ENCODE peak calls at places on chromosomes 2 and 18, in six cellular contexts. One of them, this sample, is unnamed. For H3K36me3, the result is how much of the 10 kb centered on the place peaks cover.

GRCh38 chr2:169200756-169201155 is 131.4 kb downstream of the DHRS9 start:
- DNase-seq in PC-3: no peak
- DNase-seq in MM.1S: no peak
- DNase-seq in SK-N-SH: no peak
- DNase-seq in HCT116: no peak
- DNase-seq in GM23248: no peak
- DNase-seq in this sample: no peak

GRCh38 chr2:196635156-196635555 is 4.4 kb upstream of the CCDC150 start:
- DNase-seq in MM.1S: no peak
- DNase-seq in PC-3: no peak
- DNase-seq in GM23248: peak
- DNase-seq in SK-N-SH: no peak
- DNase-seq in HCT116: no peak
- DNase-seq in this sample: no peak

GRCh38 chr18:11994708-11995444 is 13.6 kb downstream of the IMPA2 start:
- DNase-seq in PC-3: peak
- DNase-seq in HCT116: no peak
- DNase-seq in SK-N-SH: no peak
- DNase-seq in GM23248: peak
- DNase-seq in MM.1S: no peak
- DNase-seq in this sample: peak

GRCh38 chr18:69785466-69785865 is 162.2 kb downstream of the CD226 start:
- DNase-seq in HCT116: no peak
- DNase-seq in SK-N-SH: no peak
- DNase-seq in PC-3: no peak
- DNase-seq in MM.1S: no peak
- DNase-seq in GM23248: peak
- DNase-seq in this sample: no peak

GRCh38 chr2:182058056-182058455 is 72.4 kb downstream of the PPP1R1C start:
- DNase-seq in MM.1S: no peak
- DNase-seq in GM23248: no peak
- DNase-seq in HCT116: no peak
- DNase-seq in SK-N-SH: no peak
- DNase-seq in PC-3: no peak
- DNase-seq in this sample: no peak

GRCh38 chr2:189394525-189394924 is 46.7 kb upstream of the WDR75 start:
- DNase-seq in PC-3: no peak
- DNase-seq in MM.1S: no peak
- DNase-seq in GM23248: no peak
- DNase-seq in HCT116: no peak
- DNase-seq in SK-N-SH: no peak
- DNase-seq in this sample: no peak

GRCh38 chr18:45687617-45688016 is 36.4 kb upstream of the SLC14A1 start:
- DNase-seq in PC-3: no peak
- DNase-seq in HCT116: no peak
- DNase-seq in GM23248: peak
- DNase-seq in MM.1S: peak
- DNase-seq in SK-N-SH: no peak
- DNase-seq in this sample: no peak

GRCh38 chr2:96404446-96405373 is 69.1 kb downstream of the NCAPH start:
- DNase-seq in GM23248: peak
- DNase-seq in PC-3: peak
- DNase-seq in SK-N-SH: no peak
- DNase-seq in MM.1S: no peak
- DNase-seq in HCT116: no peak
- DNase-seq in this sample: no peak

GRCh38 chr2:237563816-237564215 is 2.6 kb upstream of the PRLH start:
- DNase-seq in SK-N-SH: no peak
- DNase-seq in GM23248: peak
- DNase-seq in HCT116: no peak
- DNase-seq in MM.1S: no peak
- DNase-seq in PC-3: no peak
- DNase-seq in this sample: peak

GRCh38 chr2:73972846-73973245 is 11.9 kb upstream of the TET3 start:
- DNase-seq in PC-3: no peak
- DNase-seq in GM23248: no peak
- DNase-seq in MM.1S: no peak
- DNase-seq in SK-N-SH: no peak
- DNase-seq in HCT116: no peak
- DNase-seq in this sample: no peak

GRCh38 chr2:73640537-73640936 is 1.7 kb downstream of the NAT8 start:
- DNase-seq in MM.1S: no peak
- DNase-seq in PC-3: peak
- DNase-seq in SK-N-SH: no peak
- DNase-seq in GM23248: no peak
- DNase-seq in HCT116: no peak
- DNase-seq in this sample: no peak

GRCh38 chr2:121902171-121902591 is 146.7 kb downstream of the TSN start:
- DNase-seq in HCT116: no peak
- DNase-seq in GM23248: peak
- DNase-seq in MM.1S: no peak
- DNase-seq in SK-N-SH: no peak
- DNase-seq in PC-3: no peak
- DNase-seq in this sample: peak

GRCh38 chr2:104804148-104804890 is 49.6 kb upstream of the POU3F3 start:
- DNase-seq in SK-N-SH: peak
- DNase-seq in MM.1S: no peak
- DNase-seq in GM23248: no peak
- DNase-seq in HCT116: no peak
- DNase-seq in PC-3: no peak
- DNase-seq in this sample: peak

GRCh38 chr2:239691720-239692119 is 290.9 kb upstream of the HDAC4 start:
- DNase-seq in HCT116: no peak
- DNase-seq in SK-N-SH: no peak
- DNase-seq in PC-3: no peak
- DNase-seq in GM23248: no peak
- DNase-seq in MM.1S: no peak
- DNase-seq in this sample: no peak

GRCh38 chr2:160279813-160280465 is 79.9 kb upstream of the ITGB6 start:
- DNase-seq in HCT116: no peak
- DNase-seq in MM.1S: no peak
- DNase-seq in SK-N-SH: no peak
- DNase-seq in PC-3: peak
- DNase-seq in GM23248: peak
- DNase-seq in this sample: no peak

GRCh38 chr2:199405241-199405640 is 52.5 kb downstream of the SATB2 start:
- DNase-seq in MM.1S: no peak
- DNase-seq in HCT116: peak
- DNase-seq in PC-3: peak
- DNase-seq in GM23248: peak
- DNase-seq in SK-N-SH: no peak
- DNase-seq in this sample: peak

GRCh38 chr2:199407421-199407820 is 50.3 kb downstream of the SATB2 start:
- DNase-seq in MM.1S: no peak
- DNase-seq in SK-N-SH: no peak
- DNase-seq in GM23248: no peak
- DNase-seq in PC-3: no peak
- DNase-seq in HCT116: no peak
- DNase-seq in this sample: no peak

GRCh38 chr2:199409705-199410104 is 48.0 kb downstream of the SATB2 start:
- DNase-seq in HCT116: no peak
- DNase-seq in SK-N-SH: no peak
- DNase-seq in GM23248: peak
- DNase-seq in PC-3: peak
- DNase-seq in MM.1S: no peak
- DNase-seq in this sample: no peak

GRCh38 chr2:199414465-199414864 is 43.3 kb downstream of the SATB2 start:
- DNase-seq in PC-3: no peak
- DNase-seq in GM23248: no peak
- DNase-seq in HCT116: no peak
- DNase-seq in SK-N-SH: no peak
- DNase-seq in MM.1S: no peak
- DNase-seq in this sample: no peak

DNA sequence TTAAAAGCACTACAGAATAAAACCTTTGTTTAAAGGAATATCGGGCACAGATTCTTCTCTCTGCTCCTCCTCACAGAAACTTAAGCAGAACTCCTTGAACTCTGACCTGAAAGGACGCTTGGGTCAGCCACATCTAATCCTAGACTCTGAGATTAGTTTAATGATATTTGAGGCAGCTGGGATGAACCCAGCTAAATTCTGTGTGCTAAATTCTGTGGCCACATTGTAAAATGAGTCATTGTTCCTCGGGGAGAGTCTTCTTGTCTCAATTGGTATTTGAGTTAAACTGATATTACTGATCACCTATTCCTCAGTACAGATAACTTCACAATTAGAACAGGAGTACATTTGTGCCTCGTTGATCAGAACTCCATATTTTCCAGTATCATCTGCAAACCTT is 47.6 kb downstream of the SATB2 start:
- DNase-seq in MM.1S: no peak
- DNase-seq in GM23248: peak
- DNase-seq in PC-3: peak
- DNase-seq in HCT116: no peak
- DNase-seq in SK-N-SH: no peak
- DNase-seq in this sample: no peak
- TF ChIP-seq EZH2phosphoT487 in MM.1S: no peak
- TF ChIP-seq EZH2phosphoT487 in GM23248: no peak
- TF ChIP-seq EZH2phosphoT487 in PC-3: no peak
- TF ChIP-seq EZH2phosphoT487 in HCT116: no peak
- TF ChIP-seq EZH2phosphoT487 in SK-N-SH: no peak
- TF ChIP-seq EZH2phosphoT487 in this sample: no peak

DNA sequence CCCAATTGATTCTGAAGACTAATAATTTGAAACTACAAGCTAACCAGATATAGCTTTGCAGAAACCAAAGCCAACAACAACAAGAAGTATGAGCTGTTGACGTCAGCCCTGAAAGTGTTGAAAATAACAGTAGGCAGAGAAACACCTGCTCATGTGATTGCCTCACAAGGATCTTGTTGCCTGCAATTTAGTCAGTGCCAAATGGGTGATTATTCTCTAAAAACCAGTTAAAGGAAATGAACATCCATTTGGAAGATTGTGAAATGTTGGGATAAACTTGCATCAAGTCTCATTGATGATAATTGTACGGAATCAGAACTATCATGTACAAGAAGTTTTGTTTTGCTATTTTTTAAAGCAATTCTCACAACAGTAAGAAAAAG is 2.8 kb downstream of the CYTIP start:
- DNase-seq in GM23248: no peak
- DNase-seq in HCT116: no peak
- DNase-seq in PC-3: no peak
- DNase-seq in MM.1S: peak
- DNase-seq in SK-N-SH: no peak
- DNase-seq in this sample: no peak
- H3K9ac ChIP-seq in GM23248: no peak
- H3K9ac ChIP-seq in HCT116: no peak
- H3K9ac ChIP-seq in PC-3: no peak
- H3K9ac ChIP-seq in MM.1S: peak
- H3K9ac ChIP-seq in SK-N-SH: no peak
- H3K9ac ChIP-seq in this sample: no peak

GRCh38 chr2:241237949-241238371 is 49.5 kb downstream of the ANO7 start:
- DNase-seq in MM.1S: no peak
- DNase-seq in HCT116: no peak
- DNase-seq in SK-N-SH: no peak
- DNase-seq in PC-3: no peak
- DNase-seq in GM23248: no peak
- DNase-seq in this sample: no peak

GRCh38 chr2:241235859-241236593 is 47.5 kb downstream of the ANO7 start:
- DNase-seq in GM23248: no peak
- DNase-seq in PC-3: no peak
- DNase-seq in MM.1S: no peak
- DNase-seq in HCT116: no peak
- DNase-seq in SK-N-SH: no peak
- DNase-seq in this sample: no peak

GRCh38 chr2:241238693-241239198 is 50.3 kb downstream of the ANO7 start:
- DNase-seq in SK-N-SH: no peak
- DNase-seq in MM.1S: no peak
- DNase-seq in GM23248: no peak
- DNase-seq in PC-3: no peak
- DNase-seq in HCT116: no peak
- DNase-seq in this sample: no peak

GRCh38 chr2:241235396-241235795 is 46.9 kb downstream of the ANO7 start:
- DNase-seq in HCT116: no peak
- DNase-seq in GM23248: no peak
- DNase-seq in SK-N-SH: no peak
- DNase-seq in MM.1S: no peak
- DNase-seq in PC-3: no peak
- DNase-seq in this sample: no peak

DNA sequence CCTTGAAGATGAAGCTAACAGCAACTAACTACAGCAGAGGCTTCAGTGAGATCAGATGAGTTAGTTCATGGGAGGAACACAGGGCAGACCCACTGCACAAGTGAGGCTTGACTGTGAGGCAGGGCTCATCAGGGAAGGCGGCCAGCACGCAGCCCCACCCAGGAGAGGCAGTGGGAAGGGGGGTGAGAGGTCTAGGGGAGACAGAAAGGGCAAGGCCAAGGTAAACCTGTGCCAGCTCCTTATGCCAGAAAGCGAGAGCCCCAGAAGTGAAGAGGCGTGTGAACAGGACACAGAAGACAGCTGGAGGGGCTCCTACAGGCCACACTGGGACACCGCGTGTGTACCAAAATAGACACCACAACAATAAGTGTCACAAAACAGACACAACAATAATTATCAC is 48.6 kb downstream of the ANO7 start:
- DNase-seq in HCT116: no peak
- DNase-seq in MM.1S: no peak
- DNase-seq in GM23248: no peak
- DNase-seq in SK-N-SH: no peak
- DNase-seq in PC-3: no peak
- DNase-seq in this sample: no peak
- H3K36me3 ChIP-seq in HCT116: half or more
- H3K36me3 ChIP-seq in MM.1S: under half
- H3K36me3 ChIP-seq in GM23248: half or more
- H3K36me3 ChIP-seq in SK-N-SH: half or more
- H3K36me3 ChIP-seq in PC-3: half or more
- H3K36me3 ChIP-seq in this sample: under half

GRCh38 chr18:49251451-49251850 is 209.0 kb downstream of the DYM start:
- DNase-seq in SK-N-SH: no peak
- DNase-seq in GM23248: no peak
- DNase-seq in HCT116: no peak
- DNase-seq in PC-3: no peak
- DNase-seq in MM.1S: no peak
- DNase-seq in this sample: no peak

GRCh38 chr18:49250819-49251388 is 209.5 kb downstream of the DYM start:
- DNase-seq in GM23248: peak
- DNase-seq in PC-3: peak
- DNase-seq in HCT116: no peak
- DNase-seq in SK-N-SH: peak
- DNase-seq in MM.1S: no peak
- DNase-seq in this sample: peak

GRCh38 chr18:49249523-49249922 is 210.9 kb downstream of the DYM start:
- DNase-seq in MM.1S: no peak
- DNase-seq in SK-N-SH: no peak
- DNase-seq in HCT116: no peak
- DNase-seq in PC-3: peak
- DNase-seq in GM23248: peak
- DNase-seq in this sample: no peak

GRCh38 chr18:49243391-49243790 is 217.1 kb downstream of the DYM start:
- DNase-seq in PC-3: no peak
- DNase-seq in GM23248: peak
- DNase-seq in HCT116: no peak
- DNase-seq in SK-N-SH: no peak
- DNase-seq in MM.1S: no peak
- DNase-seq in this sample: no peak

DNA sequence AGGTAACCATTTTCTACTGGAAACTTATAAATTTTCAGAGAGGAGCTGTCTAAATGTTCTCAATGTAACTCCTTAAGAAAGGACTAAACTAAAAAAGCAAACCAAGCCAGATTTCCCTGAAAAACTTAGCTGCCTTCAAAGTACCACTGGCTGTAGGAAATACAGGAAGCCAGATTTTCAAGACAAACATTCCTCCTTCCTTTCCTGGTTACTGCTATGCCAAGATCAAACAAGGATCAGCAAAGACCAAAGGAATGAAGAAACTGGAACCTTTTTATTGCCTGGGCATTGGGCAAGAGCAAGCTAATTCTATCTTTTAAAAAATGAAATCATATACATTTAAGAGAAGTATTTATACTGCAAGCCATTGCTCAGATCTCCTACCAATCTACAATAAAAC is 212.7 kb downstream of the DYM start:
- DNase-seq in SK-N-SH: no peak
- DNase-seq in PC-3: peak
- DNase-seq in GM23248: peak
- DNase-seq in MM.1S: no peak
- DNase-seq in HCT116: no peak
- DNase-seq in this sample: no peak
- TF ChIP-seq EZH2phosphoT487 in SK-N-SH: no peak
- TF ChIP-seq EZH2phosphoT487 in PC-3: no peak
- TF ChIP-seq EZH2phosphoT487 in GM23248: no peak
- TF ChIP-seq EZH2phosphoT487 in MM.1S: no peak
- TF ChIP-seq EZH2phosphoT487 in HCT116: no peak
- TF ChIP-seq EZH2phosphoT487 in this sample: no peak